ENCODE peak calls at places on chromosomes 2 and 18, in five cellular contexts. One of them, this sample, is unnamed.

GRCh38 chr2:237289134-237289533 is 124.8 kb downstream of the COL6A3 start:
- DNase-seq in astrocyte: no peak
- DNase-seq in BE2C: no peak
- DNase-seq in left lung: no peak
- DNase-seq in uterus: no peak
- DNase-seq in this sample: no peak

GRCh38 chr2:119546446-119546765 is 2.2 kb downstream of the CFAP221 start:
- DNase-seq in left lung: no peak
- DNase-seq in uterus: no peak
- DNase-seq in astrocyte: peak; percentile 2
- DNase-seq in BE2C: no peak
- DNase-seq in this sample: no peak

GRCh38 chr2:28593356-28593755 is 97.5 kb downstream of the PLB1 start:
- DNase-seq in astrocyte: no peak
- DNase-seq in uterus: no peak
- DNase-seq in BE2C: no peak
- DNase-seq in left lung: no peak
- DNase-seq in this sample: no peak

GRCh38 chr2:233772583-233772982 is 5.5 kb upstream of the MROH2A start:
- DNase-seq in astrocyte: no peak
- DNase-seq in left lung: no peak
- DNase-seq in uterus: no peak
- DNase-seq in BE2C: no peak
- DNase-seq in this sample: no peak

GRCh38 chr2:240143276-240143675 is 2.8 kb upstream of the OTOS start:
- DNase-seq in uterus: no peak
- DNase-seq in BE2C: peak; percentile 2
- DNase-seq in astrocyte: no peak
- DNase-seq in left lung: no peak
- DNase-seq in this sample: no peak

GRCh38 chr18:13564579-13564978 is 161.8 kb downstream of the FAM210A start:
- DNase-seq in BE2C: peak; percentile 12
- DNase-seq in left lung: no peak
- DNase-seq in astrocyte: no peak
- DNase-seq in uterus: no peak
- DNase-seq in this sample: no peak

GRCh38 chr2:143505542-143505941 is 376.3 kb downstream of the ARHGAP15 start:
- DNase-seq in uterus: no peak
- DNase-seq in astrocyte: peak; percentile 56
- DNase-seq in left lung: no peak
- DNase-seq in BE2C: no peak
- DNase-seq in this sample: no peak

GRCh38 chr2:230130668-230131364 is 62.1 kb upstream of the SLC16A14 start:
- DNase-seq in astrocyte: peak; percentile 67
- DNase-seq in left lung: peak; percentile 62
- DNase-seq in BE2C: peak; percentile 31
- DNase-seq in uterus: peak; percentile 88
- DNase-seq in this sample: peak; percentile 12

GRCh38 chr2:215772634-215773563 is 240.5 kb downstream of the MREG start:
- DNase-seq in uterus: no peak
- DNase-seq in left lung: no peak
- DNase-seq in astrocyte: no peak
- DNase-seq in BE2C: no peak
- DNase-seq in this sample: no peak

GRCh38 chr2:177551989-177552413 is 159.4 kb downstream of the AGPS start:
- DNase-seq in BE2C: peak; percentile 86
- DNase-seq in astrocyte: no peak
- DNase-seq in left lung: peak; percentile 67
- DNase-seq in uterus: peak; percentile 40
- DNase-seq in this sample: no peak

GRCh38 chr18:57921708-57922107 is 118.6 kb upstream of the ATP8B1 start:
- DNase-seq in left lung: no peak
- DNase-seq in uterus: no peak
- DNase-seq in astrocyte: no peak
- DNase-seq in BE2C: no peak
- DNase-seq in this sample: no peak

GRCh38 chr2:197086500-197086899 is 160.0 kb upstream of the PGAP1 start:
- DNase-seq in uterus: no peak
- DNase-seq in BE2C: no peak
- DNase-seq in left lung: no peak
- DNase-seq in astrocyte: no peak
- DNase-seq in this sample: no peak

GRCh38 chr2:204650611-204651010 is 105.3 kb downstream of the PARD3B start:
- DNase-seq in uterus: no peak
- DNase-seq in left lung: no peak
- DNase-seq in astrocyte: no peak
- DNase-seq in BE2C: no peak
- DNase-seq in this sample: no peak

GRCh38 chr2:215529271-215529670 is 93.4 kb upstream of the FN1 start:
- DNase-seq in BE2C: no peak
- DNase-seq in astrocyte: peak; percentile 84
- DNase-seq in left lung: no peak
- DNase-seq in uterus: no peak
- DNase-seq in this sample: no peak

GRCh38 chr2:7057865-7058400 is 140.7 kb downstream of the RNF144A start:
- DNase-seq in uterus: no peak
- DNase-seq in BE2C: no peak
- DNase-seq in left lung: no peak
- DNase-seq in astrocyte: no peak
- DNase-seq in this sample: no peak

GRCh38 chr2:138752231-138752956 is 27.8 kb downstream of the NXPH2 start:
- DNase-seq in left lung: no peak
- DNase-seq in BE2C: no peak
- DNase-seq in uterus: no peak
- DNase-seq in astrocyte: peak; percentile 82
- DNase-seq in this sample: no peak

GRCh38 chr2:130740671-130741070 is 11.8 kb downstream of the GPR148 start:
- DNase-seq in left lung: no peak
- DNase-seq in BE2C: no peak
- DNase-seq in astrocyte: no peak
- DNase-seq in uterus: no peak
- DNase-seq in this sample: no peak

GRCh38 chr2:215625207-215625606 is 189.3 kb upstream of the FN1 start:
- DNase-seq in left lung: no peak
- DNase-seq in uterus: no peak
- DNase-seq in astrocyte: no peak
- DNase-seq in BE2C: no peak
- DNase-seq in this sample: no peak

GRCh38 chr2:63048367-63049171 is 2.1 kb upstream of the OTX1 start:
- DNase-seq in astrocyte: no peak
- DNase-seq in uterus: no peak
- DNase-seq in BE2C: no peak
- DNase-seq in left lung: no peak
- DNase-seq in this sample: no peak

GRCh38 chr2:239318790-239319189 is 82.0 kb downstream of the HDAC4 start:
- DNase-seq in BE2C: no peak
- DNase-seq in astrocyte: no peak
- DNase-seq in uterus: peak; percentile 41
- DNase-seq in left lung: no peak
- DNase-seq in this sample: no peak

GRCh38 chr18:63979409-63979908 is 9.6 kb downstream of the SERPINB8 start:
- DNase-seq in BE2C: peak; percentile 17
- DNase-seq in left lung: no peak
- DNase-seq in astrocyte: peak; percentile 53
- DNase-seq in uterus: peak; percentile 50
- DNase-seq in this sample: peak; percentile 37

GRCh38 chr18:48328473-48329205 is 80.5 kb downstream of the ZBTB7C start:
- DNase-seq in left lung: no peak
- DNase-seq in uterus: no peak
- DNase-seq in BE2C: no peak
- DNase-seq in astrocyte: peak; percentile 83
- DNase-seq in this sample: peak; percentile 81

GRCh38 chr2:46970334-46971288 is 55.0 kb upstream of the MCFD2 start:
- DNase-seq in uterus: peak; percentile 66
- DNase-seq in BE2C: no peak
- DNase-seq in astrocyte: peak; percentile 51
- DNase-seq in left lung: peak; percentile 74
- DNase-seq in this sample: no peak

GRCh38 chr18:29660777-29661176 is 1381.8 kb downstream of the DSC3 start:
- DNase-seq in left lung: no peak
- DNase-seq in astrocyte: no peak
- DNase-seq in uterus: no peak
- DNase-seq in BE2C: no peak
- DNase-seq in this sample: no peak

DNA sequence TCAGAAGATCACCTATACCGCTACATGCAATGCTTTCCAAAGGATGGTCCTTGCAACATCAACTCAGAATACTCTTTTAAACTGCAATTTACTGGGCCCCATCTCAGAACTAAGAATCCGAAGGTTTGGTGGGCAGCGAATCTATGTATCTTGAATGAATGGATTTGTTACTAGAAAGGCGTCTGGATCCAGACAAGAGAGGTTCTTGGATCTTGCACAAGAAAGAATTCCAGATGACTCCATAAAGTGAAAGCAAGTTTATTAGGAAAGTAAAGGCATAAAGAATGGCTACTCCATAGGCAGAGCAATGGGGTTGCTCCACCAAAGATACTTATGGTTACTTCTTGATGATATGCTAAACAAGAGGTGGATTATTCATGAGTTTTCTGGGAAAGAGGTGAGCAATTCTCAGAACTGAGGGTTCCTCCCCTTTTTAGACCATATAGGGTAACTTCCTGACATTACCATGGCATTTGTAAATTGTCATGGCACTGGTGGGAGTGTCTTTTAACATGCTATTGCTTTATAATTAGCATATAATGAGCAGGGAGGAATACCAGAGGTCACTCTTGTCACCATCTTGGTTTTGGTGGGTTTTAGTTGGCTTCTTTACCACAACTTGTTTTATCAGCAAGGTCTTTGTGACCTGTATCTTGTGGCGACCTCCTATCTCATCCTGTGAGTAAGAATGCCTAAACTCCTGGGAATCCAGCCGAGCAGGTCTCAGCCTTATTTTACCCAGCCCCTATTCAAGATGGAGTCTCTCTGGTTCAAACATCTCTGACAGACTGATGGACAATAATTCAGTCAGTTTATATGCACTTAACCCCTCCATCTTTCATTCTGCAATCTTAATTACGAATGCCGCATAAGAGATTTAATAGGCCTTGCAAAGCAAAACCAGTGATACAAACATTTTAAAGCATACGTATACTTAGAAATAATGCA is 7.5 kb upstream of the RMDN2 start:
- DNase-seq in left lung: no peak
- DNase-seq in BE2C: no peak
- DNase-seq in astrocyte: peak; percentile 23
- DNase-seq in uterus: no peak
- DNase-seq in this sample: no peak
- H3K4me3 ChIP-seq in left lung: no peak overlapping the region
- H3K4me3 ChIP-seq in BE2C: no peak overlapping the region
- H3K4me3 ChIP-seq in astrocyte: no peak overlapping the region
- H3K4me3 ChIP-seq in uterus: no peak overlapping the region
- H3K4me3 ChIP-seq in this sample: no peak overlapping the region

GRCh38 chr18:70998490-70998889 is 709.6 kb downstream of the SOCS6 start:
- DNase-seq in uterus: no peak
- DNase-seq in left lung: no peak
- DNase-seq in BE2C: no peak
- DNase-seq in astrocyte: no peak
- DNase-seq in this sample: no peak
- TF ChIP-seq CTCF in uterus: no peak
- TF ChIP-seq CTCF in left lung: no peak
- TF ChIP-seq CTCF in BE2C: peak; percentile 18
- TF ChIP-seq CTCF in astrocyte: peak; percentile 11
- TF ChIP-seq CTCF in this sample: peak; percentile 6

GRCh38 chr2:206260427-206261012 is 13.9 kb upstream of the ZDBF2 start:
- DNase-seq in BE2C: no peak
- DNase-seq in uterus: no peak
- DNase-seq in left lung: no peak
- DNase-seq in astrocyte: no peak
- DNase-seq in this sample: no peak

GRCh38 chr2:206271066-206271465 is 3.4 kb upstream of the ZDBF2 start:
- DNase-seq in BE2C: no peak
- DNase-seq in uterus: no peak
- DNase-seq in astrocyte: no peak
- DNase-seq in left lung: no peak
- DNase-seq in this sample: no peak

GRCh38 chr2:206263959-206264603 is 10.4 kb upstream of the ZDBF2 start:
- DNase-seq in uterus: no peak
- DNase-seq in BE2C: no peak
- DNase-seq in left lung: no peak
- DNase-seq in astrocyte: no peak
- DNase-seq in this sample: no peak

GRCh38 chr2:206267567-206267966 is 6.9 kb upstream of the ZDBF2 start:
- DNase-seq in astrocyte: no peak
- DNase-seq in uterus: no peak
- DNase-seq in BE2C: no peak
- DNase-seq in left lung: no peak
- DNase-seq in this sample: no peak

GRCh38 chr2:206266130-206267125 is 8.0 kb upstream of the ZDBF2 start:
- DNase-seq in BE2C: no peak
- DNase-seq in uterus: no peak
- DNase-seq in left lung: no peak
- DNase-seq in astrocyte: no peak
- DNase-seq in this sample: no peak
- H3K27me3 ChIP-seq in BE2C: no peaks in the 10 kb centered on the region
- H3K27me3 ChIP-seq in uterus: no peaks in the 10 kb centered on the region
- H3K27me3 ChIP-seq in left lung: peaks cover 83% of the 10 kb centered on the region
- H3K27me3 ChIP-seq in astrocyte: peaks cover 73% of the 10 kb centered on the region
- H3K27me3 ChIP-seq in this sample: peaks cover 32% of the 10 kb centered on the region

DNA sequence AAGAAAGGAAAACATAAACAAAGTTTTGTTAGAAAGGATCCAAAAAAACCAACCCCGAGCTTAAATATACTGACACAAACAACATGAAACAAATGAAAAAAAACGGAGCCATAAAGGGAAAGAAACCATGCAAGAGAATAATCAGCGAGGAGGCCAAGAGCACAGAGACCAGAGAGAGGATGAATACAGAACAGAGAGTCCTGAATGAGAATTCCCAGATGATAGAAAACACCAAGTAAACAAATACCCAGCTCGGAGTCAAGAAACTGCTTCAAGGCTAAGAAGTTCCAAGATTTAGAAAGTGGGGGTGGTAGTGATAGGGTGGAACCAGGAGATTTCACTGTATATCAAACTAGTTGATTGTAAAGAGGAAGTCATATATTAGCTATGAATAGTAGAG is 313.3 kb downstream of the OSR1 start:
- DNase-seq in BE2C: no peak
- DNase-seq in left lung: no peak
- DNase-seq in uterus: no peak
- DNase-seq in astrocyte: no peak
- DNase-seq in this sample: no peak
- H3K4me3 ChIP-seq in BE2C: no peak overlapping the region
- H3K4me3 ChIP-seq in left lung: no peak overlapping the region
- H3K4me3 ChIP-seq in uterus: no peak overlapping the region
- H3K4me3 ChIP-seq in astrocyte: no peak overlapping the region
- H3K4me3 ChIP-seq in this sample: no peak overlapping the region